ENCODE peak calls at places on chromosomes 7 and 10, in nine cellular contexts. V, W, N, J, E, B, P, C and M are unnamed samples. For H3K4me1, the result is how much of the 10 kb centered on the place peaks cover.

GRCh38 chr10:7417807-7418206 is 7.0 kb upstream of the SFMBT2 start:
- DNase-seq in V (no peak), W (no peak), N (no peak), J (no peak), E (no peak), B (no peak), P (no peak), C (no peak), M (no peak)

GRCh38 chr10:102918817-102919236 is 733 bp downstream of the CNNM2 start:
- DNase-seq in V (no peak), W (no peak), N (peak), J (peak), E (no peak), B (no peak), P (peak), C (no peak), M (peak)

GRCh38 chr7:128879461-128879938 is 16.8 kb downstream of the ATP6V1F start:
- DNase-seq in V (no peak), W (no peak), N (no peak), J (no peak), E (no peak), B (no peak), P (no peak), C (peak), M (no peak)

GRCh38 chr7:33901847-33902246 is 3.5 kb upstream of the BMPER start:
- DNase-seq in V (no peak), W (no peak), N (no peak), J (no peak), E (no peak), B (no peak), P (peak), C (no peak), M (no peak)

GRCh38 chr10:13707156-13707881 is 120.6 kb downstream of the PRPF18 start:
- DNase-seq in V (no peak), W (peak), N (no peak), J (peak), E (peak), B (peak), P (peak), C (peak), M (peak)

GRCh38 chr7:84368122-84368521 is 173.5 kb upstream of the SEMA3A start:
- DNase-seq in V (no peak), W (no peak), N (no peak), J (no peak), E (no peak), B (no peak), P (no peak), C (no peak), M (no peak)

GRCh38 chr7:76296743-76297740 is 5.4 kb upstream of the HSPB1 start:
- DNase-seq in V (peak), W (peak), N (no peak), J (peak), E (peak), B (peak), P (no peak), C (peak), M (peak)

GRCh38 chr7:6630007-6630849 is 6.9 kb upstream of the ZNF316 start:
- DNase-seq in V (no peak), W (no peak), N (no peak), J (no peak), E (no peak), B (no peak), P (no peak), C (no peak), M (no peak)

GRCh38 chr10:104256335-104257080 is 1.8 kb downstream of the GSTO1 start:
- DNase-seq in V (no peak), W (peak), N (peak), J (peak), E (no peak), B (no peak), P (no peak), C (no peak), M (no peak)

GRCh38 chr10:102046095-102046494 is 9.9 kb downstream of the ARMH3 start:
- DNase-seq in V (no peak), W (no peak), N (no peak), J (no peak), E (no peak), B (no peak), P (no peak), C (no peak), M (no peak)

GRCh38 chr7:85464042-85464651 is 277.3 kb upstream of the SEMA3D start:
- DNase-seq in V (no peak), W (no peak), N (no peak), J (peak), E (no peak), B (no peak), P (no peak), C (no peak), M (no peak)

GRCh38 chr10:11898372-11899066 is 75.4 kb downstream of the PROSER2 start:
- DNase-seq in V (no peak), W (peak), N (no peak), J (no peak), E (no peak), B (no peak), P (peak), C (peak), M (no peak)

GRCh38 chr10:34178756-34179155 is 636.3 kb downstream of the PARD3 start:
- DNase-seq in V (no peak), W (peak), N (no peak), J (no peak), E (no peak), B (no peak), P (no peak), C (no peak), M (no peak)
- H3K4me1 ChIP-seq in V (under half), W (under half), N (under half), J (under half), E (under half), B (under half), P (under half), C (under half), M (under half)

GRCh38 chr10:86248062-86248461 is 118.5 kb downstream of the GRID1 start:
- DNase-seq in V (no peak), W (no peak), N (no peak), J (no peak), E (no peak), B (no peak), P (no peak), C (peak), M (no peak)
- H3K27ac ChIP-seq in V (no peak), W (no peak), N (no peak), J (no peak), E (no peak), B (no peak), P (no peak), C (no peak), M (no peak)

DNA sequence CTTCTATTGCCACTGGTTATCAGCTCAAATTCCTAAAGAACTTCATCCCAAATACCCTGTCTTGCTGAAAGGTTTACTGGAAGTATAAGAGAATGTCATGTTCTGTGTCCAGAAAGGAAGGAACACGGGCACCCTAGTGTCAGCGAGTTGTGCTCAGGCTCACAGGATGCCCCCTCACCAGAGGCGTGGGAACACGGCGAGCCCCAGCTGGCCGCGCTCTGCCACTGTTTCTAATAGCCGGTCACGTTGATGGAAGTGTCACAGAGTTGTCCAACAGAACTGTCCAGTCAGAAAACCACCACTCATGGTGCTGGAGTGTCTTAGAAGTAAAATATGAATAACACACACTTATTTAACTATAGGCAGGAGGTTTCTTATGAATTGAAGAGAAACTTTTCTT is 72.8 kb downstream of the FIGNL1 start:
- DNase-seq in V (no peak), W (no peak), N (no peak), J (no peak), E (no peak), B (no peak), P (no peak), C (no peak), M (no peak)
- H3K4me1 ChIP-seq in V (under half), W (under half), N (half or more), J (under half), E (under half), B (under half), P (under half), C (under half), M (under half)

GRCh38 chr10:71621263-71621751 is 98.3 kb downstream of the C10orf105 start:
- DNase-seq in V (no peak), W (no peak), N (no peak), J (peak), E (peak), B (peak), P (peak), C (peak), M (no peak)
- H3K27ac ChIP-seq in V (peak), W (no peak), N (no peak), J (no peak), E (no peak), B (peak), P (peak), C (peak), M (peak)